ENCODE peak calls at places on chromosomes 11 and 22, in nine cellular contexts. E is HCT116, K is heart left ventricle, G is spleen, O is stomach, C is PC-9, I is Peyer's patch, A is pancreas, L is gastrocnemius medialis. Z is an unnamed sample. For H3K4me1 and H3K9me3, the result is how much of the 10 kb centered on the place peaks cover.

GRCh38 chr11:67300256-67300755 is 3.0 kb upstream of the SSH3 start:
- DNase-seq in A (no peak), C (no peak), O (no peak), E (no peak), G (peak), L (no peak), I (peak), K (peak), Z (no peak)

GRCh38 chr22:43826142-43827093 is 14.3 kb upstream of the EFCAB6 start:
- DNase-seq in A (peak), E (no peak), K (no peak), G (no peak), C (no peak), L (no peak), O (peak), I (peak), Z (no peak)

GRCh38 chr11:125600663-125601062 is 8.0 kb downstream of the STT3A start:
- DNase-seq in A (no peak), L (no peak), C (no peak), E (no peak), K (no peak), G (no peak), I (no peak), O (no peak), Z (no peak)

GRCh38 chr11:2793781-2794418 is 91.7 kb downstream of the CDKN1C start:
- DNase-seq in I (peak), A (peak), K (peak), O (peak), G (peak), E (no peak), L (no peak), C (no peak), Z (no peak)

GRCh38 chr11:32792111-32792947 is 2.1 kb downstream of the CCDC73 start:
- DNase-seq in A (no peak), E (peak), I (no peak), O (no peak), C (no peak), G (no peak), L (no peak), K (no peak), Z (no peak)

GRCh38 chr11:11998091-11998781 is 10.2 kb downstream of the DKK3 start:
- DNase-seq in I (no peak), L (no peak), K (no peak), C (no peak), A (no peak), E (no peak), G (no peak), O (no peak), Z (no peak)

GRCh38 chr11:11265994-11266606 is 87.0 kb downstream of the CSNK2A3 start:
- DNase-seq in E (peak), G (no peak), K (no peak), C (peak), A (peak), L (no peak), O (peak), I (peak), Z (peak)

GRCh38 chr11:17036666-17037658 is 22.7 kb upstream of the PLEKHA7 start:
- DNase-seq in O (peak), K (no peak), A (no peak), G (no peak), C (no peak), E (peak), L (no peak), I (no peak), Z (peak)

GRCh38 chr11:126115820-126116319 is 53.2 kb upstream of the CDON start:
- DNase-seq in E (peak), G (peak), A (peak), O (peak), I (peak), L (peak), K (peak), C (peak), Z (peak)

GRCh38 chr22:19042285-19043110 is 79.7 kb downstream of the DGCR2 start:
- DNase-seq in L (no peak), C (no peak), G (peak), E (no peak), O (no peak), A (peak), K (peak), I (peak), Z (no peak)

GRCh38 chr11:30855383-30856006 is 269.3 kb upstream of the MPPED2 start:
- DNase-seq in G (no peak), O (no peak), K (no peak), C (no peak), E (no peak), L (no peak), A (no peak), I (no peak), Z (no peak)

GRCh38 chr11:27395556-27396258 is 32.7 kb upstream of the CCDC34 start:
- DNase-seq in C (peak), G (no peak), I (peak), K (no peak), L (no peak), E (no peak), A (no peak), O (peak), Z (peak)

GRCh38 chr22:23504522-23504921 is 75.6 kb downstream of the IGLL1 start:
- DNase-seq in K (no peak), E (no peak), L (no peak), C (no peak), O (no peak), A (no peak), G (peak), I (no peak), Z (no peak)

GRCh38 chr11:31870609-31871309 is 59.6 kb upstream of the PAX6 start:
- DNase-seq in G (no peak), K (peak), E (peak), L (peak), O (peak), I (peak), C (peak), A (peak), Z (peak)

GRCh38 chr11:118003021-118003423 is 16.8 kb downstream of the IL10RA start:
- DNase-seq in I (no peak), O (no peak), L (no peak), K (no peak), A (no peak), C (no peak), G (peak), E (no peak), Z (peak)

GRCh38 chr22:28000361-28000760 is 81.3 kb upstream of the PITPNB start:
- DNase-seq in K (no peak), A (no peak), O (no peak), G (peak), C (no peak), E (no peak), I (no peak), L (no peak), Z (no peak)

GRCh38 chr22:20803696-20804324 is 29.9 kb downstream of the SERPIND1 start:
- DNase-seq in E (peak), K (peak), G (peak), I (peak), A (no peak), C (peak), O (peak), L (no peak), Z (peak)

GRCh38 chr11:65181569-65182257 is at the start of gene CAPN1:
- DNase-seq in O (peak), E (peak), C (peak), A (peak), K (peak), I (peak), L (peak), G (peak), Z (peak)

GRCh38 chr11:3091846-3092602 is 34.8 kb upstream of the CARS1 start:
- DNase-seq in A (peak), E (peak), K (peak), L (peak), O (peak), G (peak), C (peak), I (peak), Z (peak)

GRCh38 chr11:62611705-62612365 is 740 bp downstream of the EML3 start:
- DNase-seq in G (peak), L (no peak), E (no peak), O (peak), A (no peak), C (peak), K (peak), I (peak), Z (peak)

GRCh38 chr22:23365524-23365923 is 185.2 kb downstream of the BCR start:
- DNase-seq in G (no peak), A (no peak), E (no peak), I (no peak), L (no peak), O (no peak), K (no peak), C (no peak), Z (no peak)

GRCh38 chr22:23204541-23205157 is 24.3 kb downstream of the BCR start:
- DNase-seq in I (no peak), G (peak), O (peak), K (peak), A (peak), E (no peak), L (peak), C (peak), Z (no peak)

GRCh38 chr11:119727523-119728081 is 1.4 kb downstream of the NECTIN1 start:
- DNase-seq in L (no peak), G (peak), C (peak), I (peak), O (peak), E (no peak), K (no peak), A (peak), Z (peak)
- TF ChIP-seq CTCF in L (no peak), G (no peak), C (no peak), I (no peak), O (no peak), E (peak), K (peak), A (no peak), Z (peak)

GRCh38 chr22:50175921-50176849 is 5.7 kb downstream of the PANX2 start:
- DNase-seq in G (no peak), I (no peak), O (no peak), E (no peak), K (peak), A (no peak), L (no peak), C (no peak), Z (no peak)

GRCh38 chr22:50173221-50173982 is 2.9 kb downstream of the PANX2 start:
- DNase-seq in O (no peak), E (no peak), L (no peak), C (no peak), I (no peak), K (peak), G (peak), A (no peak), Z (no peak)

GRCh38 chr22:50173983-50174355 is 3.4 kb downstream of the PANX2 start:
- DNase-seq in L (no peak), I (no peak), K (no peak), O (no peak), C (no peak), E (no peak), G (peak), A (no peak), Z (no peak)

GRCh38 chr22:50175191-50175461 is 4.6 kb downstream of the PANX2 start:
- DNase-seq in C (no peak), G (no peak), L (no peak), K (peak), O (no peak), A (no peak), E (no peak), I (no peak), Z (no peak)

GRCh38 chr22:50174382-50175190 is 4.1 kb downstream of the PANX2 start:
- DNase-seq in K (peak), L (no peak), I (no peak), E (no peak), C (no peak), O (no peak), G (peak), A (peak), Z (no peak)
- H3K4me1 ChIP-seq in K (under half), L (under half), I (under half), E (under half), C (under half), O (under half), G (under half), A (under half), Z (under half)

GRCh38 chr22:47921906-47922305 is 1159.5 kb downstream of the TBC1D22A start:
- DNase-seq in G (no peak), O (no peak), E (no peak), I (no peak), C (no peak), L (no peak), A (no peak), K (no peak), Z (no peak)

GRCh38 chr22:47919893-47920292 is 1157.4 kb downstream of the TBC1D22A start:
- DNase-seq in O (no peak), L (no peak), G (no peak), A (no peak), C (no peak), K (no peak), I (no peak), E (no peak), Z (no peak)

GRCh38 chr22:47920380-47920959 is 1158.0 kb downstream of the TBC1D22A start:
- DNase-seq in G (no peak), E (no peak), K (no peak), O (no peak), L (no peak), I (no peak), C (no peak), A (no peak), Z (no peak)

GRCh38 chr22:47918276-47918928 is 1156.0 kb downstream of the TBC1D22A start:
- DNase-seq in A (no peak), K (no peak), I (peak), O (no peak), G (peak), L (no peak), E (no peak), C (no peak), Z (no peak)

GRCh38 chr22:47918936-47919505 is 1156.6 kb downstream of the TBC1D22A start:
- DNase-seq in C (no peak), L (no peak), A (no peak), E (no peak), I (no peak), G (no peak), O (no peak), K (no peak), Z (no peak)
- H3K9me3 ChIP-seq in C (under half), L (under half), A (under half), E (under half), I (under half), G (under half), O (under half), K (under half), Z (under half)

GRCh38 chr11:128802358-128802981 is 64.6 kb downstream of the KCNJ1 start:
- DNase-seq in L (no peak), A (no peak), I (no peak), G (no peak), E (peak), C (peak), O (peak), K (peak), Z (peak)
- TF ChIP-seq CTCF in L (no peak), A (no peak), I (no peak), G (no peak), E (peak), C (peak), O (peak), K (peak), Z (peak)

DNA sequence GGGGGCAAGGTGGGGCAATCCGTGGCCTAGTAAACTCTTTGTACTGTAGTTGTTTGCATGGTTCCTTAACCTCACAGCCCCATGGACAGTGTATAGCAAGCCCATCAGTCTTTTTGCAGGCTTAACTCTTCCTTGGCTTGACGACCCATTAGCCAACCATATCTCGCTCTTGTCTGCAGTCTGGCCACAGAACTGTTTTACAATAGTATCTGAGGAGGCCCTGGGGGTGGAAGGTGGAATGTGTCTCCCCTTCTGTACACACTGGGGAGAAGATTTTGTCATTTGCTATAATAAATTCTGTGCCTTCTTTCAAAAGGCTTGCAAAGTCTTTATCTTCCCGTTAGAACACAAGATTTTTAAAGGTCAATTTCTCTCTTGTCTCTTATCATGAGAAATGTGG is 190.3 kb upstream of the NARS2 start:
- DNase-seq in E (no peak), C (no peak), I (no peak), A (no peak), O (no peak), K (no peak), L (no peak), G (no peak), Z (peak)
- H3K4me1 ChIP-seq in E (under half), C (under half), I (under half), A (under half), O (under half), K (under half), L (under half), G (under half), Z (under half)

DNA sequence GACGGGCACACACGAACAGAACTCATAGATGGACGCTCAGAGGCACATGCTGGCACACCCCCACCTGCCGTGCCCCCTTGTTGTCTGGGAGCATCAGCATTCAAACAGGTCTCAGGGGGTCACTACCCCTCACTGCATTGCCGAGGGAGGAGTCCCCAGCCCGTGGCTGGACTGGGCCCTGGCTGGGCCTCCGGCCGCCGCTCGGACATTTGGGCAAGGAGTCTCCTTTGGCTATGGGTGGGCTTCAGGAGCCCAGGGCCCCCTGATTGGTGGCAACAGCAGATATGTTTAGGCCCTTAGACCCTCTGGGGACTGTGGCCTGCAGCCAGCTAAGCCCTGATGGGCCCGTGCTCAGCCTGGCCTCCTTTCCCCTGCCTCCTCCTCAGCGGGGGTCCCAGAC is 41.9 kb downstream of the FLRT1 start:
- DNase-seq in O (no peak), A (no peak), E (no peak), G (no peak), I (no peak), C (no peak), L (no peak), K (no peak), Z (no peak)
- H3K9me3 ChIP-seq in O (under half), A (under half), E (under half), G (under half), I (under half), C (under half), L (under half), K (under half), Z (under half)

GRCh38 chr11:102935514-102935913 is 20.0 kb downstream of the MMP13 start:
- DNase-seq in A (no peak), K (no peak), G (no peak), E (no peak), O (no peak), I (no peak), C (no peak), L (no peak), Z (no peak)
- TF ChIP-seq CTCF in A (no peak), K (no peak), G (no peak), E (peak), O (no peak), I (no peak), C (no peak), L (no peak), Z (peak)

DNA sequence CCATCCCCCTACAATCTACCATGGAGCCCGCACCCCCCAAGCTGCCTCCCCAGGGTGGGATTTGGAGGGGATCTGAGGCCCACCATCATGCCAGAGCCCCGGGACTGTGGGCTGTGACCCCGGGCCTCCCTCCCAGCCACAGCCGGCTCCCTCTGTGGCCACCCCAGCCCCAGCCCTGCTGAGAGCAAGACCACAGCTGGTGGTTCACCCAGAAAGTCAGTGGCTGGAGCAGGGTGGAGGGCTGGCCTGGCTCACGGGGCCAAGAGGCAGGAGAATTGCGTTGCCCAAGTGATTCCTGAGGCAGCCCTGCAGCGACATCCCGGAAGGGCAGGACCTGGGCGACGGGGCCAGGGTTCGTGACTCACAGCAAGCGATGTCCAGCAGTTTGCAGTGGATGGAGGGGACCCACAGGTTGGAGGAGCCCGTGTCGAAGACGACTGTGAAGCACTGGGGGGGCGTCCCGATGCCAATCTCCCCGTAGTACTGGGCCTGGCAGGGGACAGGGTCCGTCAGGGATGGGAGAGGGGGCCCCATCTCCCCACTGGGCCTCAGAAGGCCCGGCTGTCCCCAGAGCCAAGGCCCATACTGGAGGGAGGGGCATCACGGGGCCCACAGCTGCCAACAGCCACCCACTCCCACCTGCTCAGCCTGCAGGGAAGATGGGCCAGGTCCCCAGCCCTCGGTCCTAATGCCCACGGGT is 4.4 kb downstream of the CTSD start:
- DNase-seq in G (peak), A (peak), E (no peak), I (no peak), K (peak), C (no peak), O (no peak), L (no peak), Z (no peak)
- H3K4me1 ChIP-seq in G (half or more), A (under half), E (under half), I (under half), K (half or more), C (under half), O (half or more), L (half or more), Z (under half)

DNA sequence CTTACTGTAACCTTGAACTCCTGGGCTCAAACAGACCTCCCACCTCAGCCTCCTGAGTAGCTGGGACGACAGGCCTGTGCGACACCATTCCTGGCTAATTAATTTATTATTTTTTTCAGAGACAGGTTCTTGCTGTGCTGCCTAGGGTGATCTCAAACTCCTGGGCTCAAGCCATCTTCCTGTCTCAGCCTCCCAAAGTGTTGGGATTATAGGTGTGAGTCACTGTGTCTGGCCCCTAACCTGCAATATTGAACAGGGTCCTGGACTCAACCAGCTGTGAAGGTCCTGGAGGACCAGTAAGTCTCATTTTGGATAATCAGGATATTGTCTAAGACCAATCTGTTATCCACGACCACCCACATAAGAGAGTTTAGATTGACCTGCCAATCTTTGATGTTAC is 15.2 kb downstream of the CCDC134 start:
- DNase-seq in L (no peak), O (no peak), G (no peak), C (no peak), A (no peak), K (no peak), I (no peak), E (no peak), Z (no peak)
- H3K9me3 ChIP-seq in L (under half), O (under half), G (under half), C (under half), A (under half), K (under half), I (under half), E (under half), Z (under half)

DNA sequence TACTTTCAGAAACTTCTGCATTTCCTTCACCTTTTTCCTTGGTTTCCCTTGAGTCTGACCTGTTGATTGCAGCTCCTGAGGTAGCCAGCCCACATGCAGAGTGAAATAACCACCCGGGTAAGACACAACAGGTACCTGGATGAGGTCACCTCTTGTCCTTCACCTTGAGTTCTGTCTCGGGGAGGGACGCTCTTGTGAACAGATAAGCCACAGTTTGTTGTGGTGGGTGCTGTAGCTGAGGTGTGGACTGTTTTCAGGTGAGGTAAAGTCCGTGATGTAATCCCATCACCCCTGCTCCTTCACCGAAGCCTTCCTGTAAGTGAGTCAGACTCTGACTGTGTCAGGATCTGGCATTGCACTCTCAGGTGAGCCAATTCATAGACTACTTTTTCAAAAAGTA is 183.1 kb downstream of the NAV2 start:
- DNase-seq in I (no peak), C (peak), L (no peak), G (no peak), E (no peak), O (no peak), A (no peak), K (no peak), Z (no peak)
- TF ChIP-seq CTCF in I (no peak), C (no peak), L (no peak), G (no peak), E (no peak), O (no peak), A (no peak), K (no peak), Z (no peak)